ENCODE peak calls at places on chromosomes 12 and 14, in five cellular contexts. L is heart right ventricle, Z is astrocyte, T is ovary, V is trophoblast cell. E is an unnamed sample.

GRCh38 chr14:77085538-77085937 is 12.5 kb upstream of the CIPC start:
- DNase-seq in V (peak), T (no peak), Z (no peak), L (no peak), E (no peak)

GRCh38 chr12:92064420-92064819 is 81.2 kb downstream of the BTG1 start:
- DNase-seq in T (no peak), Z (no peak), V (no peak), L (no peak), E (no peak)

GRCh38 chr12:111024205-111024794 is 103.9 kb upstream of the MYL2 start:
- DNase-seq in V (peak), T (no peak), Z (no peak), L (peak), E (no peak)

GRCh38 chr12:124464830-124465229 is 102.6 kb downstream of the NCOR2 start:
- DNase-seq in T (no peak), Z (no peak), L (no peak), V (peak), E (no peak)

GRCh38 chr12:62919827-62920226 is 15.1 kb downstream of the PPM1H start:
- DNase-seq in T (peak), L (no peak), Z (peak), V (no peak), E (no peak)

GRCh38 chr12:2341871-2342270 is 289.1 kb downstream of the CACNA1C start:
- DNase-seq in Z (peak), V (peak), T (no peak), L (no peak), E (no peak)

GRCh38 chr14:94423465-94424056 is 29.0 kb downstream of the SERPINA11 start:
- DNase-seq in T (peak), V (peak), Z (peak), L (peak), E (no peak)

GRCh38 chr14:78022059-78022458 is 148.1 kb upstream of the NRXN3 start:
- DNase-seq in T (no peak), L (peak), Z (peak), V (peak), E (no peak)

GRCh38 chr14:31371651-31372050 is 48.7 kb downstream of the HEATR5A start:
- DNase-seq in T (no peak), L (no peak), Z (no peak), V (no peak), E (no peak)

GRCh38 chr12:56040963-56041578 is 647 bp upstream of the RPS26 start:
- DNase-seq in Z (no peak), L (no peak), T (no peak), V (no peak), E (no peak)

GRCh38 chr12:128791395-128792322 is 32.1 kb downstream of the SLC15A4 start:
- DNase-seq in V (no peak), T (no peak), Z (no peak), L (no peak), E (no peak)

GRCh38 chr14:22886500-22887259 is 3.7 kb downstream of the REM2 start:
- DNase-seq in L (peak), V (peak), Z (peak), T (peak), E (no peak)

GRCh38 chr12:65948320-65949008 is 124.2 kb downstream of the HMGA2 start:
- DNase-seq in V (no peak), L (peak), Z (peak), T (peak), E (peak)

GRCh38 chr12:88516811-88517210 is 63.5 kb downstream of the KITLG start:
- DNase-seq in Z (no peak), L (no peak), V (no peak), T (no peak), E (no peak)

GRCh38 chr12:128572311-128572810 is 251.4 kb downstream of the SLC15A4 start:
- DNase-seq in L (no peak), V (no peak), T (no peak), Z (no peak), E (no peak)

GRCh38 chr14:105410642-105411016 is 9.0 kb upstream of the MTA1 start:
- DNase-seq in V (no peak), T (no peak), Z (no peak), L (no peak), E (peak)

GRCh38 chr14:105413542-105413886 is 6.1 kb upstream of the MTA1 start:
- DNase-seq in L (no peak), T (no peak), V (no peak), Z (no peak), E (peak)

GRCh38 chr14:105411017-105411941 is 8.3 kb upstream of the MTA1 start:
- DNase-seq in L (no peak), V (peak), Z (peak), T (no peak), E (peak)

GRCh38 chr14:105412768-105413541 is 6.7 kb upstream of the MTA1 start:
- DNase-seq in L (no peak), V (no peak), T (no peak), Z (no peak), E (peak)

DNA sequence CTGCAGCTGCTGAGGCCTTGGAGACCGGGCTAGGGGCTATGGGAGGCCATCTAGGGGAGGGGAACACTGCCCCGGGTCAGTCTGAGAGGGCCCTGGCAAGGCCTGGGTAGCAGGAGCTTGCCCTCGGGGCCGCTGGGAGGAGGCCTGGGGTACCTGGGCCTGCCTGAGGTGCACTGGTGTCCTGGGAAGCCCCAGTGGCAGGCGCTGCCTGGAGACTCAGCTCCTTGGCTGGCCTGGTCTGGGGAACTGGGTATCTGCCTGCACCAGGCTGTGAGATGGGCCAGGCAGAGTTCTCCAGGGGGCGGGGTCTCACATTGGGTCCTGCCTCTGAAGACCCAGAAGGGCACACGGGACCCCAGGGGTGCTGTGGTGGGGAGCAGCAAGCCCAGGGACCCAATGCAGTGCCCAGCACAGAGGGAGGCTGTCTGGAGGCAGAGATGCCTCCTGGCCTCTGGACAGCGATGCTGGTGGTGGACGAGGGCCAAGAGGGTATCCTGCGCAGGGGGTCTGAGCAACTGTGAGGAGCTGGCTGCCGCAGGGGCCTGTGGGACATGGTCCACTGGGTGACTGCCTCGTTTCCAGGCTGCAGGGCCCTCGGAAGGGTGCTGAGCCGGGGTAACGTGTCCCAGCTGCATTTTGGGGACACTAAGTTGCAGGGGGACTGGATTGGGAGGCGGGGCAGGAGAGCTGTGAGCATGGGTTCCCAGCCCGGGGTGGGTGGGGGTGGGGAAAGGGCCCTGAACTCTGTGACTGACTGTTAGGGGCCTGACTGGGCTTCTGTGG is 7.5 kb upstream of the MTA1 start:
- DNase-seq in L (no peak), T (no peak), Z (no peak), V (no peak), E (peak)
- H3K4me3 ChIP-seq in L (no peak), T (no peak), Z (no peak), V (peak), E (no peak)

DNA sequence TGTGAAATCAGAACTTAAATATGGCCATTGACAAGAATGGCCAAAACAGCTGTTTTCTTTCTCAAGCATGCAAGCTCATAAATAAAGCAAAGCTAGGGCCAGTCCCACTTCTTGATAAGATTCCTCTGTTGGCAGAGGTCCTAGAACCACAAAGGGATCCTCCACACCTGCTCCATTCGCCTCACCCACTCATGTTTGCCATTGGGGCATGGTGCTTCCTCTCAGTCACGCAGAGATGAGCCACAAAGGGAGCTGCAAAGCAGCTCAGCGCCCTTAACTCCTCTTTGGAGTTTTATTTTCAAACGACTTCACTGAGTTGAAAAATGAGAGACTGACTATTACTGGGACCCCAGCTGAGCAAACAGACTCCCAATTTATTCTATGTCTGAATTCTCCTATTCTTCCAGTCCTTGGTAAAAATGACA is 16.6 kb downstream of the MANSC1 start:
- DNase-seq in Z (peak), V (no peak), L (no peak), T (no peak), E (no peak)
- H3K27ac ChIP-seq in Z (peak), V (no peak), L (peak), T (no peak), E (peak)

GRCh38 chr14:99806040-99806439 is 12.8 kb downstream of the EML1 start:
- DNase-seq in T (no peak), Z (no peak), V (peak), L (no peak), E (no peak)

GRCh38 chr14:99808133-99808505 is 14.9 kb downstream of the EML1 start:
- DNase-seq in L (no peak), Z (no peak), T (no peak), V (no peak), E (no peak)

GRCh38 chr14:99808515-99808914 is 15.3 kb downstream of the EML1 start:
- DNase-seq in L (no peak), Z (no peak), T (no peak), V (no peak), E (no peak)

GRCh38 chr14:99806841-99807240 is 13.6 kb downstream of the EML1 start:
- DNase-seq in V (peak), T (no peak), Z (no peak), L (no peak), E (no peak)

DNA sequence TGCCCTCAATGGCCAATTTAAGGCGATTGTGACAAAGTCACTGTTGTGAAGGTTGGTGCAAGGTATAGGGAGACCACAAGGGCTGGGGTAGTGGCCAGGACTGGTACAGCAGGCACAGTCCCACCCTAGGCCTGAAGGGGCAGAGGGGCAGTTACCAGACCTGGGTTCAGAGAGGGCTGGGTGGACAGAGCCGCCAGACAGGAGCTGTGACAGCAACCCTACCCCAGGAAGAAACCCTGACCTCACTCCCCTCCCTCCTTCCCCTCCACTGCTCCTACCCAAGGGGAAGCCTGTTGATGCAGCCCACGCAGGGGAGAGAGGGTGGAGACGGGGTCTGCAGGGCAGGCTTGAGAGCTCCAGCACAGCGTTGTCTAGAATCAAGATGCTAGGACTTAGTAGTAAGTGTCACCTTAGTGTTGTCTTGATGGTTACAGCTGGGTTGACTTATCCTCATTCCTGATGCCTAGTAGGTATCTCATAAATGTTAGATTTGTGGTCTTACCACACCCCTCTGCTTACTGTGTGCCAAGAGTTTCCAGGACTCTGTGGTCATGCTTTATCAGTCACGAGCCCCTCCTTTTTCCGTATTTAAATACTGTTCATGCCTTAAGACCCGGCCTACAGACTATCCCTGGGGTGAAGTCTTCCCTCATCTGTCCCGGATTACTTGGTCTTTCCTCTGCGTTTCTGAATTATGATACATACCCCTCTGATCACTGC is 14.4 kb downstream of the EML1 start:
- DNase-seq in V (peak), T (no peak), Z (peak), L (no peak), E (no peak)
- H3K4me3 ChIP-seq in V (no peak), T (no peak), Z (no peak), L (no peak), E (no peak)

DNA sequence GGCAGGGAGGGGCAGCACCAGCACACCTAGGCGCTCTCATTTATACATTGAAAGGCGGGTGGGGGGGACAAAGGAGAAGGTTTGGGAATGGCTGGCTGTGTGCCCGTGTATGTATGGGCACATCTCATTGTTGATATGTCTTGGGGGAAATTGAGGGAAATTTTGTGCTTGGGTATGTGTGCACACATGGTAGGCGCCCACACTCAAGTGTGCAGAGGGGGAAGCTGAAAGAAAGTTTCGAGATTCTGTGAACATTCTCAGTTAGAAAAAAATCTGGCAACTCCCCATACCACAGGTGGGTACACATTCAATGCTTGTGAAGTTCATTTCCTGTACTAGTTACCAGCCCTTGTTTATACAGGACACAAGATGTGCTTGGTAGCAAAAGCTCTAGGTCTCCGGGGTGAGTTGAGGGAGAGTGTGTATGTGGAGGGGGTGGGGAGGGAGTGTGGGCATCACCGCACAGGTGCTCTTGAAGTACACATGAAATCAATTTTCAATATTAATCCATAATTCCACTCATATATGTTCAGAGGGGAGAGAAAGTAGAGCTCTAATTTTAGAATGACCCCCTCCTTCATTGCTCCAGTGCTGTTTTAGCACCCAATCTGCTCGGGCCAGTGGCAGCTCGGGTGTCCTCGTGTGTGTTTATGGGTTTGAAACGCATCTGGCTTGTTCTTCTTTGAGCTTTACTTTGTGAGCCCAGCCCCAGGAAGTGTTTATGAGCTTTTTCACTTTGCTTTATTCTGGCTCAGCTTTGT is 286.0 kb downstream of the ZFP36L1 start:
- DNase-seq in T (no peak), V (no peak), L (no peak), Z (no peak), E (no peak)
- H3K27ac ChIP-seq in T (no peak), V (peak), L (no peak), Z (peak), E (peak)

DNA sequence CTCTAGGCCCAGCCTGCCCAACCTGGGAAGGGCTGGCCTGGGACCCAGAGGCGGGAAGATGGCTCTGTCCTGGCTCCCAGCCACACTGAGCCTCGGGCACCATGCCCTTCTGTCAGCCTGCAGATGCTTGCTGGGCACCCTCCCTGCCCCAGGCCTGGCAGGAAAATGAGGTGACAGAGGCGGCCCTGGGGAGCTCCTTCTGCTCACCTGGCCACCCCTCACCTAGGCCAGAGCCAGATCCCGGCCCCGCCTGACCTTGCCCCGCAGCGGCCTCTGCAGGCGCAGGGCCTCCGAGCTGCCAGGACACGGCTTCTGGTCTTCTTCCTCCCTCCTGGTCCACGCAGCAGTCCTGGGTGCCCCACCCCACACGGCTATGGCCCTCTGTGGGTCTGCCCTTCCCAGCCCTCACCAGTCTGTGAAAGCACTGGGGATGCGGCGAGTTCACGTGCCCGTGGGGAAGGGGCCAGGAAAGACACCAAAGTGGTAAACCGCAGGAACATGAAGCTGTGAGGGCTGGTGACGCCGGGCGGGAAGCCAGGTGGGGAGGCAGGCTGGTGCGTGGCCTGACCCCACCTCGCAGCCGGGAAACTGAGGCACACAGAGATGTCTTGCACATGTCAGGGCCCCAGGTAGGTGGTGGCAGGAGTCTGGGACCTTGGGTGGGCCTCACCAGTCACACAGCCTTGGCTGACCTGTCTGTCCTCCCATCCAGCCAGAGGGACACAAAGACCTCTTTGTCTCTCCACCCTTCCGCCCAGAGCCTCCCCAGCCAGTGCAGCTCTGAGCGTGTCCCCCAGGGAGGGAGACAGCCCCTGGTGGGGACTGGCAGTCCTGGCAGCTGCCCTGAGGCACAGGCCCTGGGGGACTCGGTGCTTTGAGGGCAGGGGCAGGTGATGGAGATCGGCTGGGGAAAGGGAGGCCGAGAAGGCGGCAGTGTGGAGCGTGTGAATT is 12.8 kb downstream of the BAG5 start:
- DNase-seq in L (peak), V (no peak), T (peak), Z (no peak), E (peak)
- H3K4me3 ChIP-seq in L (no peak), V (no peak), T (no peak), Z (no peak), E (no peak)

DNA sequence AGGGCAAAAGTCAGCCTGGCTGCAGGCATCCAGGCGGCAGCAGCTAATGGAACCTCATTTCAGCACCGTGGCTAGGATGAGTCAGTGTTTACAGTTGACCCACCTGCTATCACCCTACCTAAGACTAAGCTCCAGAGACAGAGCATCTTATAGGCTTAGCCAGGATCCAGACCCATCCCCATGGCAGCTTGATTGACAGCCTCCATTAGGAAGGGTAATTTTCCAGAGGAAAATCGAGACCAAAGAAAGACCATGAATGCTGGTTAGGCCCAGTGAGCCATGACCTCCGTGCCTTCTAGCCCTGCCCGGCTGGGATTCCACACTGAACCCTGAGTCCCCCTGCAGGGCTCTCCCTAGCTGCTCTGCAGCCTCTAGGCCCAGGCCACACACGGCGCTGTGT is 38.7 kb downstream of the TUNAR start:
- DNase-seq in L (no peak), V (no peak), Z (no peak), T (no peak), E (no peak)
- H3K27ac ChIP-seq in L (no peak), V (no peak), Z (no peak), T (no peak), E (no peak)

GRCh38 chr12:57231276-57232021 is 1.9 kb downstream of the SHMT2 start:
- DNase-seq in T (no peak), Z (no peak), L (no peak), V (no peak), E (peak)

GRCh38 chr12:57227315-57228115 is 2.0 kb upstream of the SHMT2 start:
- DNase-seq in T (no peak), Z (no peak), V (peak), L (no peak), E (no peak)

GRCh38 chr12:57229041-57229633 is 374 bp upstream of the SHMT2 start:
- DNase-seq in L (no peak), T (no peak), Z (no peak), V (no peak), E (no peak)

GRCh38 chr12:57230381-57231155 is 1.1 kb downstream of the SHMT2 start:
- DNase-seq in V (no peak), Z (no peak), L (no peak), T (no peak), E (peak)

GRCh38 chr12:57229634-57230380 is at the start of gene SHMT2:
- DNase-seq in L (peak), T (peak), Z (peak), V (peak), E (peak)
- H3K4me3 ChIP-seq in L (peak), T (peak), Z (peak), V (peak), E (peak)

E was measured in RWPE2.